ENCODE peak calls at places on chromosomes 7 and 10, in seven cellular contexts. One of them, this sample, is unnamed.

GRCh38 chr10:102669206-102670064 is 25.2 kb downstream of the TRIM8 start:
- DNase-seq in HepG2: peak; percentile 64
- DNase-seq in Panc1: no peak
- DNase-seq in HCT116: peak; percentile 35
- DNase-seq in SK-N-SH: peak; percentile 76
- DNase-seq in GM12878: no peak
- DNase-seq in K562: peak; percentile 20
- DNase-seq in this sample: no peak

GRCh38 chr10:82866424-82867020 is 991.5 kb downstream of the NRG3 start:
- DNase-seq in SK-N-SH: no peak
- DNase-seq in HepG2: no peak
- DNase-seq in Panc1: no peak
- DNase-seq in GM12878: no peak
- DNase-seq in K562: no peak
- DNase-seq in HCT116: no peak
- DNase-seq in this sample: no peak

GRCh38 chr10:11397980-11398580 is 213.4 kb downstream of the USP6NL start:
- DNase-seq in K562: no peak
- DNase-seq in SK-N-SH: no peak
- DNase-seq in HepG2: no peak
- DNase-seq in GM12878: no peak
- DNase-seq in Panc1: no peak
- DNase-seq in HCT116: no peak
- DNase-seq in this sample: no peak

GRCh38 chr10:23968296-23968695 is 240.6 kb upstream of the KIAA1217 start:
- DNase-seq in HepG2: no peak
- DNase-seq in K562: no peak
- DNase-seq in SK-N-SH: no peak
- DNase-seq in Panc1: no peak
- DNase-seq in GM12878: no peak
- DNase-seq in HCT116: no peak
- DNase-seq in this sample: no peak

GRCh38 chr7:76424413-76425111 is at the start of gene ZP3:
- DNase-seq in K562: no peak
- DNase-seq in GM12878: peak; percentile 40
- DNase-seq in HCT116: no peak
- DNase-seq in HepG2: no peak
- DNase-seq in Panc1: no peak
- DNase-seq in SK-N-SH: no peak
- DNase-seq in this sample: no peak

GRCh38 chr7:106127984-106128780 is 16.1 kb upstream of the SYPL1 start:
- DNase-seq in GM12878: no peak
- DNase-seq in HCT116: no peak
- DNase-seq in SK-N-SH: no peak
- DNase-seq in HepG2: no peak
- DNase-seq in Panc1: no peak
- DNase-seq in K562: no peak
- DNase-seq in this sample: no peak

GRCh38 chr10:12406764-12407400 is 57.5 kb downstream of the CAMK1D start:
- DNase-seq in HepG2: no peak
- DNase-seq in K562: peak; percentile 32
- DNase-seq in GM12878: no peak
- DNase-seq in Panc1: no peak
- DNase-seq in HCT116: no peak
- DNase-seq in SK-N-SH: no peak
- DNase-seq in this sample: no peak

GRCh38 chr10:35822316-35822715 is 180.2 kb upstream of the FZD8 start:
- DNase-seq in Panc1: no peak
- DNase-seq in GM12878: no peak
- DNase-seq in HCT116: no peak
- DNase-seq in K562: no peak
- DNase-seq in HepG2: peak; percentile 3
- DNase-seq in SK-N-SH: no peak
- DNase-seq in this sample: peak; percentile 74

GRCh38 chr10:25745976-25746375 is 188.1 kb upstream of the MYO3A start:
- DNase-seq in HepG2: no peak
- DNase-seq in K562: no peak
- DNase-seq in GM12878: no peak
- DNase-seq in SK-N-SH: no peak
- DNase-seq in HCT116: no peak
- DNase-seq in Panc1: no peak
- DNase-seq in this sample: no peak

GRCh38 chr10:90289037-90289436 is 568.8 kb downstream of the HTR7 start:
- DNase-seq in GM12878: peak; percentile 33
- DNase-seq in SK-N-SH: no peak
- DNase-seq in Panc1: peak; percentile 13
- DNase-seq in HepG2: no peak
- DNase-seq in HCT116: no peak
- DNase-seq in K562: no peak
- DNase-seq in this sample: no peak

GRCh38 chr7:117666019-117666418 is 186.2 kb downstream of the CFTR start:
- DNase-seq in Panc1: no peak
- DNase-seq in HepG2: no peak
- DNase-seq in HCT116: peak; percentile 31
- DNase-seq in GM12878: no peak
- DNase-seq in SK-N-SH: no peak
- DNase-seq in K562: no peak
- DNase-seq in this sample: no peak

GRCh38 chr10:80579370-80579769 is 41.7 kb downstream of the SH2D4B start:
- DNase-seq in GM12878: no peak
- DNase-seq in HepG2: no peak
- DNase-seq in K562: no peak
- DNase-seq in SK-N-SH: no peak
- DNase-seq in Panc1: no peak
- DNase-seq in HCT116: no peak
- DNase-seq in this sample: no peak

GRCh38 chr7:127667017-127667670 is 15.2 kb downstream of the SND1 start:
- DNase-seq in GM12878: no peak
- DNase-seq in HCT116: no peak
- DNase-seq in HepG2: no peak
- DNase-seq in K562: no peak
- DNase-seq in SK-N-SH: no peak
- DNase-seq in Panc1: peak; percentile 82
- DNase-seq in this sample: no peak

GRCh38 chr10:113519616-113520015 is 33.2 kb upstream of the HABP2 start:
- DNase-seq in HCT116: no peak
- DNase-seq in Panc1: no peak
- DNase-seq in K562: no peak
- DNase-seq in HepG2: no peak
- DNase-seq in GM12878: no peak
- DNase-seq in SK-N-SH: no peak
- DNase-seq in this sample: peak; percentile 77

GRCh38 chr7:28956608-28957063 is 1.5 kb downstream of the TRIL start:
- DNase-seq in K562: no peak
- DNase-seq in SK-N-SH: peak; percentile 95
- DNase-seq in HepG2: peak; percentile 48
- DNase-seq in Panc1: no peak
- DNase-seq in GM12878: no peak
- DNase-seq in HCT116: no peak
- DNase-seq in this sample: peak; percentile 84

GRCh38 chr7:141158562-141158961 is 84.7 kb downstream of the TMEM178B start:
- DNase-seq in SK-N-SH: no peak
- DNase-seq in HepG2: no peak
- DNase-seq in K562: peak; percentile 9
- DNase-seq in GM12878: peak; percentile 34
- DNase-seq in Panc1: peak; percentile 50
- DNase-seq in HCT116: peak; percentile 38
- DNase-seq in this sample: no peak

GRCh38 chr7:128591705-128592104 is 80.4 kb upstream of the GARIN1A start:
- DNase-seq in HepG2: no peak
- DNase-seq in Panc1: no peak
- DNase-seq in GM12878: no peak
- DNase-seq in K562: no peak
- DNase-seq in HCT116: no peak
- DNase-seq in SK-N-SH: peak; percentile 61
- DNase-seq in this sample: no peak

GRCh38 chr10:24873281-24873683 is 79.1 kb downstream of the PRTFDC1 start:
- DNase-seq in Panc1: no peak
- DNase-seq in K562: peak; percentile 51
- DNase-seq in SK-N-SH: no peak
- DNase-seq in HCT116: no peak
- DNase-seq in HepG2: peak; percentile 68
- DNase-seq in GM12878: no peak
- DNase-seq in this sample: no peak

GRCh38 chr10:8048281-8049008 is 6.0 kb upstream of the GATA3 start:
- DNase-seq in GM12878: no peak
- DNase-seq in SK-N-SH: peak; percentile 64
- DNase-seq in Panc1: no peak
- DNase-seq in K562: no peak
- DNase-seq in HepG2: no peak
- DNase-seq in HCT116: no peak
- DNase-seq in this sample: no peak

GRCh38 chr7:141738592-141739013 is 445 bp downstream of the SSBP1 start:
- DNase-seq in Panc1: no peak
- DNase-seq in GM12878: no peak
- DNase-seq in HepG2: no peak
- DNase-seq in HCT116: no peak
- DNase-seq in SK-N-SH: peak; percentile 8
- DNase-seq in K562: no peak
- DNase-seq in this sample: no peak

GRCh38 chr10:116490028-116490662 is 55.6 kb upstream of the PNLIP start:
- DNase-seq in HepG2: peak; percentile 5
- DNase-seq in SK-N-SH: peak; percentile 47
- DNase-seq in K562: peak; percentile 10
- DNase-seq in HCT116: peak; percentile 28
- DNase-seq in GM12878: no peak
- DNase-seq in Panc1: peak; percentile 15
- DNase-seq in this sample: no peak

GRCh38 chr10:65660006-65660405 is 1265.8 kb upstream of the LRRTM3 start:
- DNase-seq in K562: no peak
- DNase-seq in GM12878: no peak
- DNase-seq in HepG2: no peak
- DNase-seq in HCT116: no peak
- DNase-seq in SK-N-SH: no peak
- DNase-seq in Panc1: no peak
- DNase-seq in this sample: no peak

GRCh38 chr10:102657984-102658724 is 13.9 kb downstream of the TRIM8 start:
- DNase-seq in Panc1: no peak
- DNase-seq in K562: no peak
- DNase-seq in GM12878: no peak
- DNase-seq in HepG2: no peak
- DNase-seq in HCT116: no peak
- DNase-seq in SK-N-SH: no peak
- DNase-seq in this sample: no peak

GRCh38 chr7:99827040-99827778 is 604 bp upstream of the CYP3A43 start:
- DNase-seq in K562: no peak
- DNase-seq in HCT116: no peak
- DNase-seq in Panc1: no peak
- DNase-seq in GM12878: no peak
- DNase-seq in HepG2: peak; percentile 95
- DNase-seq in SK-N-SH: no peak
- DNase-seq in this sample: no peak

GRCh38 chr7:132703742-132704141 is 127.5 kb upstream of the PLXNA4 start:
- DNase-seq in GM12878: no peak
- DNase-seq in HCT116: no peak
- DNase-seq in SK-N-SH: no peak
- DNase-seq in HepG2: no peak
- DNase-seq in Panc1: no peak
- DNase-seq in K562: no peak
- DNase-seq in this sample: no peak

GRCh38 chr7:148156248-148156647 is 434.3 kb upstream of the C7orf33 start:
- DNase-seq in Panc1: no peak
- DNase-seq in K562: no peak
- DNase-seq in SK-N-SH: no peak
- DNase-seq in HepG2: no peak
- DNase-seq in HCT116: no peak
- DNase-seq in GM12878: no peak
- DNase-seq in this sample: no peak

GRCh38 chr7:41889040-41889439 is 186.2 kb upstream of the INHBA start:
- DNase-seq in HepG2: no peak
- DNase-seq in GM12878: no peak
- DNase-seq in SK-N-SH: no peak
- DNase-seq in K562: no peak
- DNase-seq in HCT116: no peak
- DNase-seq in Panc1: no peak
- DNase-seq in this sample: no peak

GRCh38 chr10:73908853-73909611 is 1.9 kb upstream of the PLAU start:
- DNase-seq in HCT116: no peak
- DNase-seq in Panc1: peak; percentile 97
- DNase-seq in HepG2: peak; percentile 35
- DNase-seq in SK-N-SH: no peak
- DNase-seq in GM12878: peak; percentile 63
- DNase-seq in K562: peak; percentile 91
- DNase-seq in this sample: no peak
- TF ChIP-seq SIN3A in HCT116: no peak
- TF ChIP-seq SIN3A in Panc1: peak; percentile 32
- TF ChIP-seq SIN3A in HepG2: no peak
- TF ChIP-seq SIN3A in SK-N-SH: no peak
- TF ChIP-seq SIN3A in GM12878: no peak
- TF ChIP-seq SIN3A in K562: no peak
- TF ChIP-seq SIN3A in this sample: no peak

GRCh38 chr10:29517352-29517923 is 117.3 kb downstream of the SVIL start:
- DNase-seq in Panc1: no peak
- DNase-seq in HepG2: peak; percentile 43
- DNase-seq in GM12878: no peak
- DNase-seq in K562: peak; percentile 52
- DNase-seq in HCT116: peak; percentile 16
- DNase-seq in SK-N-SH: peak; percentile 71
- DNase-seq in this sample: peak; percentile 70
- TF ChIP-seq SIN3A in Panc1: no peak
- TF ChIP-seq SIN3A in HepG2: no peak
- TF ChIP-seq SIN3A in GM12878: no peak
- TF ChIP-seq SIN3A in K562: no peak
- TF ChIP-seq SIN3A in HCT116: no peak
- TF ChIP-seq SIN3A in SK-N-SH: no peak
- TF ChIP-seq SIN3A in this sample: no peak

DNA sequence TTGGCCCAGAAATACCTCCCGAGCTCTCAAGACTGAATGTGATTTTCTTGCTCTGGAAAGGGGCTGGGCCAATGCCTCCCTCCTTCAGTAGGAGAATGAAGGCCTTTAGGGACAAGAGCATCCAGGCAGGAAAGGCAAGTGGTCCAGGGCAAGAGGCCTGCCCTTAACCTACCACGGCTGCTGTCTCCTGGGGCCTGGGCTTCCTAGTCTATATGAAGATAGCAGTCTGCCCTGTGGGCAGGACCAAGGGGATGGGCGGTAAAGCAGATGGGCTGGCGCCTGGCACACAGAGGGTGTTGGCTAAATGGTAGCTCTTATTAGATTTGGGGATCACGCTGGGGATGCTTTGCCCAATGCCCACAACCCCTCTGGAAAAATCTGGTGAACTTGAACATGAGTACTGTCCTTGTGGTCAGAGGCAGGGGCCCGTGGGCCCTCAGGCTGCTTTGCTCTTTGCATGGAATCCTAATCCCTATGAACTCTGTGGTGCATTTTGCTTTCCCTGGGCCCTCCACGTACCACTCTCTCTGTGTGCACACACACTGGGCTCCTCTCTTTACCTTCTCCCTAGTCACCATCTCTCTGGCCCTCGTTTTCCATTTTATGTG is 20.3 kb downstream of the CHAT start:
- DNase-seq in HepG2: no peak
- DNase-seq in SK-N-SH: no peak
- DNase-seq in GM12878: no peak
- DNase-seq in HCT116: no peak
- DNase-seq in Panc1: no peak
- DNase-seq in K562: no peak
- DNase-seq in this sample: no peak
- TF ChIP-seq SIN3A in HepG2: no peak
- TF ChIP-seq SIN3A in SK-N-SH: no peak
- TF ChIP-seq SIN3A in GM12878: no peak
- TF ChIP-seq SIN3A in HCT116: no peak
- TF ChIP-seq SIN3A in Panc1: no peak
- TF ChIP-seq SIN3A in K562: no peak
- TF ChIP-seq SIN3A in this sample: no peak

GRCh38 chr7:44646176-44646920 is 39.9 kb downstream of the OGDH start:
- DNase-seq in HepG2: no peak
- DNase-seq in Panc1: no peak
- DNase-seq in SK-N-SH: no peak
- DNase-seq in HCT116: no peak
- DNase-seq in GM12878: no peak
- DNase-seq in K562: no peak
- DNase-seq in this sample: no peak
- TF ChIP-seq SIN3A in HepG2: no peak
- TF ChIP-seq SIN3A in Panc1: no peak
- TF ChIP-seq SIN3A in SK-N-SH: no peak
- TF ChIP-seq SIN3A in HCT116: no peak
- TF ChIP-seq SIN3A in GM12878: no peak
- TF ChIP-seq SIN3A in K562: no peak
- TF ChIP-seq SIN3A in this sample: no peak

This sample was measured in H1.